ENCODE peak calls at places on chromosomes 13 and 19, in four cellular contexts. S is H1, L is K562, A is HepG2. I is an unnamed sample.

GRCh38 chr19:53908933-53909415 is at the start of gene CACNG7:
- DNase-seq in S (no peak), L (no peak), A (no peak), I (no peak)

GRCh38 chr13:40087021-40088002 is 431.9 kb downstream of the COG6 start:
- DNase-seq in S (no peak), L (no peak), A (peak), I (no peak)

GRCh38 chr13:29507356-29507755 is 88.1 kb downstream of the SLC7A1 start:
- DNase-seq in S (no peak), L (no peak), A (no peak), I (no peak)

GRCh38 chr13:85431720-85432119 is 367.5 kb downstream of the SLITRK6 start:
- DNase-seq in S (no peak), L (no peak), A (no peak), I (no peak)

GRCh38 chr13:35699181-35699580 is 222.7 kb upstream of the MAB21L1 start:
- DNase-seq in S (no peak), L (no peak), A (no peak), I (no peak)

GRCh38 chr19:3508771-3509535 is 2.8 kb downstream of the FZR1 start:
- DNase-seq in S (no peak), L (no peak), A (no peak), I (no peak)

GRCh38 chr19:33683881-33684549 is 62.3 kb downstream of the CHST8 start:
- DNase-seq in S (peak), L (no peak), A (peak), I (no peak)

GRCh38 chr19:51689751-51690358 is 3.3 kb upstream of the SPACA6 start:
- DNase-seq in S (no peak), L (peak), A (no peak), I (no peak)

GRCh38 chr19:17873661-17874422 is 2.1 kb downstream of the SLC5A5 start:
- DNase-seq in S (no peak), L (peak), A (no peak), I (peak)

GRCh38 chr13:89136678-89137077 is 1465.5 kb downstream of the SLITRK5 start:
- DNase-seq in S (no peak), L (no peak), A (no peak), I (no peak)

GRCh38 chr19:17834350-17835181 is 13.2 kb downstream of the JAK3 start:
- DNase-seq in S (no peak), L (peak), A (no peak), I (no peak)

GRCh38 chr19:10670876-10671804 is 17.0 kb downstream of the ILF3 start:
- DNase-seq in S (no peak), L (no peak), A (no peak), I (no peak)

GRCh38 chr19:10968527-10969081 is 7.8 kb downstream of the SMARCA4 start:
- DNase-seq in S (no peak), L (no peak), A (no peak), I (no peak)

GRCh38 chr13:111382411-111382810 is 62.0 kb downstream of the TEX29 start:
- DNase-seq in S (no peak), L (no peak), A (no peak), I (no peak)

GRCh38 chr19:38693380-38694223 is 46.2 kb downstream of the ACTN4 start:
- DNase-seq in S (no peak), L (no peak), A (peak), I (peak)

GRCh38 chr13:40549500-40550094 is 116.8 kb downstream of the FOXO1 start:
- DNase-seq in S (no peak), L (no peak), A (peak), I (no peak)

GRCh38 chr19:54952591-54953344 is 5.4 kb upstream of the NLRP7 start:
- DNase-seq in S (no peak), L (no peak), A (no peak), I (no peak)

GRCh38 chr13:29934531-29935308 is 84.3 kb upstream of the UBL3 start:
- DNase-seq in S (no peak), L (no peak), A (no peak), I (no peak)

GRCh38 chr19:9836021-9836420 is 903 bp downstream of the PIN1 start:
- DNase-seq in S (no peak), L (no peak), A (no peak), I (no peak)

GRCh38 chr19:44657211-44657921 is 13.7 kb downstream of the PVR start:
- DNase-seq in S (no peak), L (peak), A (peak), I (no peak)
- TF ChIP-seq ATF3 in S (peak), L (no peak), A (no peak), I (no peak)

GRCh38 chr19:30693179-30693578 is 321.0 kb downstream of the ZNF536 start:
- DNase-seq in S (no peak), L (no peak), A (no peak), I (no peak)
- TF ChIP-seq CTCF in S (no peak), L (no peak), A (no peak), I (no peak)

DNA sequence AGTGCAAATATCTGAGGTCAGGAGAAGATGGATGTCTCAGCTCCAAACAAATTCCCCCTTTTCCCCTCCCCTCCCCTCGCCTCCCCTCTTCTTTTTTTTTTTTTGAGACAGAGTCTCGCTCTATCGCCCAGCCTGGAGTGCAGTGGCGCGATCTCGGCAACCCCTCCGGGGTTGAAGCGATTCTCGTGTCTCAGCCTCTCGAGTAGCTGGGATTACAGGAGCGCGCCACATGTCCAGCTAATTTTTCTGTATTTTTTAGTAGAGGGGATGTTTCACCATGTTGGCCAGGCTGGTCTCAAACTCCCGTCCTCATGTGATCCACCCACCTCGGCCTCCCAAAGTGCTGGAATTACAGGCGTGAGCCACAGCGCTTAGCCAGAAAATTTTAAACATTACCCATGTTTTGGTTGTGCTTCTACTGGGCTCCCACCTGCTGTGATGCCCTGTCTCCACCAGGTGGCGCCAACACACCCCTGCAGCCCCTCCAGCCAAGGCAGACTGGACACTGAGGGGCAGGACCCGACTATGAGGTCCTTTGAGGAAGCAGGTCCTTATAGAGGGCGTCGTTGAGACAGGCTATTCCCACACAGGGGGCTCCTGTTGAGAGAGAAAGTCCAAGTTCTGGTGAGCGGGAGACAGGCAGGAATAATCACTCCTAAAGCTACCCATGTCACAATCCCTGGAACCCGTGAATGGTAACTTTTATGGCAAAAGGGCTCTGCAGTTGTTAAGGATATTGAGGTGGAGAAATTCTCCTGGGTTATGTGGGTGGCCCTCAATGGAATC is 6.3 kb downstream of the ERICH4 start:
- DNase-seq in S (peak), L (peak), A (peak), I (peak)
- TF ChIP-seq FOSL1 in S (no peak), L (no peak), A (no peak), I (no peak)

GRCh38 chr13:92297971-92298942 is 899.8 kb downstream of the GPC5 start:
- DNase-seq in S (no peak), L (peak), A (no peak), I (no peak)
- TF ChIP-seq ATF3 in S (no peak), L (no peak), A (no peak), I (no peak)

GRCh38 chr19:49491030-49491803 is 3.8 kb downstream of the RPL13A start:
- DNase-seq in S (no peak), L (no peak), A (no peak), I (no peak)

GRCh38 chr19:49488046-49488862 is 846 bp downstream of the RPL13A start:
- DNase-seq in S (no peak), L (no peak), A (no peak), I (no peak)

GRCh38 chr19:49490287-49491029 is 3.0 kb downstream of the RPL13A start:
- DNase-seq in S (no peak), L (peak), A (no peak), I (no peak)

GRCh38 chr19:49488863-49489537 is 1.6 kb downstream of the RPL13A start:
- DNase-seq in S (no peak), L (no peak), A (no peak), I (no peak)

GRCh38 chr19:49489601-49490167 is 2.3 kb downstream of the RPL13A start:
- DNase-seq in S (no peak), L (peak), A (peak), I (no peak)
- TF ChIP-seq CTCF in S (no peak), L (peak), A (peak), I (peak)

GRCh38 chr19:47363758-47364529 is 14.8 kb downstream of the DHX34 start:
- DNase-seq in S (no peak), L (no peak), A (no peak), I (no peak)
- TF ChIP-seq FOSL1 in S (no peak), L (no peak), A (no peak), I (no peak)

GRCh38 chr19:49534632-49535385 is 7.0 kb downstream of the RCN3 start:
- DNase-seq in S (no peak), L (peak), A (no peak), I (no peak)

GRCh38 chr19:49538643-49539042 is 10.8 kb downstream of the RCN3 start:
- DNase-seq in S (no peak), L (no peak), A (no peak), I (no peak)

GRCh38 chr19:49530708-49531107 is 2.9 kb downstream of the RCN3 start:
- DNase-seq in S (no peak), L (no peak), A (no peak), I (no peak)

GRCh38 chr19:49536921-49537462 is 9.2 kb downstream of the RCN3 start:
- DNase-seq in S (no peak), L (no peak), A (no peak), I (no peak)

DNA sequence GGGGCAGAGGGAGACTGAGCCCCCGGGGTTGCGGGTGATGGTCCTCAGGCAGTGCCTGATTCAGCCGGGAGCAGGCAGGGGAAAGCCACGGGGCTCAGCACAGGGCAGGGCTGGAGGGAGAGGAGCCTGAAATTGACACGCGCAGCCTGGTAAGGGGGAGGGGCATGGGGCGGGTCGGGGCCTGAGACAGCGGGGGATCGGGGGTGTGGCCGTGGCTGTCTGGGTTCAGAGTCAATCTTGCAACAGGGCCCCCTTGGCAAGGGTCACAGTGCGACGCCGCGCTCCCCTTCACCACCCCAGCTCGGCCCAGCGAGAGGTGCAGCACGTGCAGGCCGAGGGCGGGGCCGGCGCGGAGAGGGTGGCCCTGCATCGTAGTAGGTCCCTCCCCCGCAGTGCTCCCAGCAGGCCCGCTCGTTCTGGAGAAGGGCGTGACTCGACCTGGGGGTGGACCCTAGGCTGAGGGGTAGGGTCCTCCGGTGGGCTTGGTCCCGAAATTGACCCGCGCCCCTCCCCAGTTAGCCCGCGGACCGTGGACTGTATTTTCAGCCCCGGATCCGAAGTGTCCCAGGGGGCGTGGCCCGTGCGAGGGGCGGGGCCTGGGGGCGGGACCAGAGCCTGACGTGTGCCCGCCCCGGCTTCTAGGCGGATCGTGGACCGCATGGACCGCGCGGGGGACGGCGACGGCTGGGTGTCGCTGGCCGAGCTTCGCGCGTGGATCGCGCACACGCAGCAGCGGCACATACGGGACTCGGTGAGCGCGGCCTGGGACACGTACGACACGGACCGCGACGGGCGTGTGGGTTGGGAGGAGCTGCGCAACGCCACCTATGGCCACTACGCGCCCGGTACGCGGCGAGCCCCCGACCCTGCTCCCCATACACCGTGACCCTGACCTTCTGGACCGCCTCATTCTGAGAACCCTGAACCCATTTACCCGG is 6.0 kb downstream of the RCN3 start:
- DNase-seq in S (no peak), L (peak), A (no peak), I (no peak)
- TF ChIP-seq ATF3 in S (no peak), L (no peak), A (no peak), I (no peak)

GRCh38 chr13:39037410-39037879 is 444 bp downstream of the PROSER1 start:
- DNase-seq in S (no peak), L (no peak), A (no peak), I (no peak)
- TF ChIP-seq CTCF in S (no peak), L (no peak), A (no peak), I (no peak)